ENCODE peak calls at places on chromosomes 12 and 14, in six cellular contexts. One of them, this sample, is unnamed.

GRCh38 chr14:95106966-95107365 is 50.4 kb downstream of the DICER1 start:
- DNase-seq in GM12891: no peak
- DNase-seq in HepG2: no peak
- DNase-seq in GM12878: no peak
- DNase-seq in H1: no peak
- DNase-seq in K562: no peak
- DNase-seq in this sample: no peak

GRCh38 chr12:2154050-2154449 is 101.3 kb downstream of the CACNA1C start:
- DNase-seq in GM12891: no peak
- DNase-seq in HepG2: no peak
- DNase-seq in GM12878: no peak
- DNase-seq in H1: no peak
- DNase-seq in K562: no peak
- DNase-seq in this sample: no peak

GRCh38 chr14:51262868-51263267 is 22.8 kb downstream of the TMX1 start:
- DNase-seq in GM12891: no peak
- DNase-seq in HepG2: no peak
- DNase-seq in GM12878: no peak
- DNase-seq in H1: no peak
- DNase-seq in K562: no peak
- DNase-seq in this sample: no peak

GRCh38 chr12:66708704-66709443 is 30.0 kb upstream of the GRIP1 start:
- DNase-seq in GM12891: no peak
- DNase-seq in HepG2: no peak
- DNase-seq in GM12878: no peak
- DNase-seq in H1: no peak
- DNase-seq in K562: no peak
- DNase-seq in this sample: no peak

GRCh38 chr12:64400041-64400440 is 4.2 kb upstream of the XPOT start:
- DNase-seq in GM12891: no peak
- DNase-seq in HepG2: no peak
- DNase-seq in GM12878: no peak
- DNase-seq in H1: no peak
- DNase-seq in K562: peak
- DNase-seq in this sample: no peak

GRCh38 chr12:88391556-88391955 is 188.7 kb downstream of the KITLG start:
- DNase-seq in GM12891: no peak
- DNase-seq in HepG2: no peak
- DNase-seq in GM12878: no peak
- DNase-seq in H1: no peak
- DNase-seq in K562: no peak
- DNase-seq in this sample: no peak

GRCh38 chr12:97426485-97427116 is 36.0 kb upstream of the RMST start:
- DNase-seq in GM12891: no peak
- DNase-seq in HepG2: no peak
- DNase-seq in GM12878: no peak
- DNase-seq in H1: peak
- DNase-seq in K562: no peak
- DNase-seq in this sample: no peak

GRCh38 chr14:102105369-102105768 is 18.5 kb upstream of the HSP90AA1 start:
- DNase-seq in GM12891: no peak
- DNase-seq in HepG2: no peak
- DNase-seq in GM12878: no peak
- DNase-seq in H1: no peak
- DNase-seq in K562: no peak
- DNase-seq in this sample: no peak

GRCh38 chr14:105879867-105880561 is 353.6 kb downstream of the TMEM121 start:
- DNase-seq in GM12891: no peak
- DNase-seq in HepG2: no peak
- DNase-seq in GM12878: no peak
- DNase-seq in H1: no peak
- DNase-seq in K562: no peak
- DNase-seq in this sample: no peak

GRCh38 chr12:108035372-108035771 is 93.7 kb upstream of the WSCD2 start:
- DNase-seq in GM12891: no peak
- DNase-seq in HepG2: no peak
- DNase-seq in GM12878: no peak
- DNase-seq in H1: no peak
- DNase-seq in K562: no peak
- DNase-seq in this sample: no peak

GRCh38 chr14:102499401-102500189 is 10.0 kb downstream of the ANKRD9 start:
- DNase-seq in GM12891: no peak
- DNase-seq in HepG2: no peak
- DNase-seq in GM12878: no peak
- DNase-seq in H1: no peak
- DNase-seq in K562: no peak
- DNase-seq in this sample: no peak

GRCh38 chr12:109387425-109388166 is 39.9 kb downstream of the MYO1H start:
- DNase-seq in GM12891: no peak
- DNase-seq in HepG2: peak
- DNase-seq in GM12878: no peak
- DNase-seq in H1: peak
- DNase-seq in K562: peak
- DNase-seq in this sample: no peak

GRCh38 chr12:128381961-128382360 is 115.0 kb downstream of the TMEM132C start:
- DNase-seq in GM12891: no peak
- DNase-seq in HepG2: no peak
- DNase-seq in GM12878: no peak
- DNase-seq in H1: no peak
- DNase-seq in K562: no peak
- DNase-seq in this sample: no peak

GRCh38 chr14:71988954-71989353 is 56.7 kb downstream of the RGS6 start:
- DNase-seq in GM12891: no peak
- DNase-seq in HepG2: no peak
- DNase-seq in GM12878: no peak
- DNase-seq in H1: no peak
- DNase-seq in K562: no peak
- DNase-seq in this sample: no peak

GRCh38 chr14:69587389-69587788 is 12.7 kb upstream of the CCDC177 start:
- DNase-seq in GM12891: no peak
- DNase-seq in HepG2: no peak
- DNase-seq in GM12878: no peak
- DNase-seq in H1: no peak
- DNase-seq in K562: no peak
- DNase-seq in this sample: no peak

GRCh38 chr14:103199141-103199540 is 75.9 kb downstream of the TNFAIP2 start:
- DNase-seq in GM12891: no peak
- DNase-seq in HepG2: no peak
- DNase-seq in GM12878: no peak
- DNase-seq in H1: no peak
- DNase-seq in K562: no peak
- DNase-seq in this sample: no peak

GRCh38 chr14:51787352-51787751 is 73.1 kb upstream of the GNG2 start:
- DNase-seq in GM12891: no peak
- DNase-seq in HepG2: no peak
- DNase-seq in GM12878: no peak
- DNase-seq in H1: no peak
- DNase-seq in K562: no peak
- DNase-seq in this sample: no peak

GRCh38 chr12:60335765-60336164 is 739.9 kb downstream of the SLC16A7 start:
- DNase-seq in GM12891: no peak
- DNase-seq in HepG2: no peak
- DNase-seq in GM12878: no peak
- DNase-seq in H1: no peak
- DNase-seq in K562: no peak
- DNase-seq in this sample: no peak

GRCh38 chr14:20262642-20263128 is 23.6 kb downstream of the OR11H4 start:
- DNase-seq in GM12891: no peak
- DNase-seq in HepG2: no peak
- DNase-seq in GM12878: peak
- DNase-seq in H1: no peak
- DNase-seq in K562: peak
- DNase-seq in this sample: no peak

GRCh38 chr12:117857632-117858274 is 111.0 kb downstream of the KSR2 start:
- DNase-seq in GM12891: peak
- DNase-seq in HepG2: peak
- DNase-seq in GM12878: peak
- DNase-seq in H1: peak
- DNase-seq in K562: peak
- DNase-seq in this sample: peak

GRCh38 chr12:64760808-64761573 is 1.8 kb upstream of the GNS start:
- DNase-seq in GM12891: no peak
- DNase-seq in HepG2: no peak
- DNase-seq in GM12878: no peak
- DNase-seq in H1: no peak
- DNase-seq in K562: no peak
- DNase-seq in this sample: no peak

GRCh38 chr12:130331146-130331545 is 6.5 kb upstream of the PIWIL1 start:
- DNase-seq in GM12891: no peak
- DNase-seq in HepG2: no peak
- DNase-seq in GM12878: no peak
- DNase-seq in H1: no peak
- DNase-seq in K562: no peak
- DNase-seq in this sample: no peak

GRCh38 chr14:22314183-22314820 is 274.7 kb downstream of the DAD1 start:
- DNase-seq in GM12891: peak
- DNase-seq in HepG2: peak
- DNase-seq in GM12878: peak
- DNase-seq in H1: no peak
- DNase-seq in K562: peak
- DNase-seq in this sample: peak

GRCh38 chr12:71746983-71747611 is 7.6 kb upstream of the RAB21 start:
- DNase-seq in GM12891: peak
- DNase-seq in HepG2: peak
- DNase-seq in GM12878: peak
- DNase-seq in H1: no peak
- DNase-seq in K562: peak
- DNase-seq in this sample: no peak

GRCh38 chr14:33279865-33280264 is 341.2 kb downstream of the NPAS3 start:
- DNase-seq in GM12891: no peak
- DNase-seq in HepG2: no peak
- DNase-seq in GM12878: no peak
- DNase-seq in H1: no peak
- DNase-seq in K562: peak
- DNase-seq in this sample: no peak

GRCh38 chr14:52222901-52223300 is 44.6 kb upstream of the PTGDR start:
- DNase-seq in GM12891: no peak
- DNase-seq in HepG2: no peak
- DNase-seq in GM12878: no peak
- DNase-seq in H1: no peak
- DNase-seq in K562: no peak
- DNase-seq in this sample: no peak

GRCh38 chr12:53046655-53047220 is 3.1 kb upstream of the TNS2 start:
- DNase-seq in GM12891: no peak
- DNase-seq in HepG2: peak
- DNase-seq in GM12878: no peak
- DNase-seq in H1: no peak
- DNase-seq in K562: no peak
- DNase-seq in this sample: peak
- TF ChIP-seq POLR2A in GM12891: no peak
- TF ChIP-seq POLR2A in HepG2: peak
- TF ChIP-seq POLR2A in GM12878: no peak
- TF ChIP-seq POLR2A in H1: no peak
- TF ChIP-seq POLR2A in K562: peak
- TF ChIP-seq POLR2A in this sample: no peak

DNA sequence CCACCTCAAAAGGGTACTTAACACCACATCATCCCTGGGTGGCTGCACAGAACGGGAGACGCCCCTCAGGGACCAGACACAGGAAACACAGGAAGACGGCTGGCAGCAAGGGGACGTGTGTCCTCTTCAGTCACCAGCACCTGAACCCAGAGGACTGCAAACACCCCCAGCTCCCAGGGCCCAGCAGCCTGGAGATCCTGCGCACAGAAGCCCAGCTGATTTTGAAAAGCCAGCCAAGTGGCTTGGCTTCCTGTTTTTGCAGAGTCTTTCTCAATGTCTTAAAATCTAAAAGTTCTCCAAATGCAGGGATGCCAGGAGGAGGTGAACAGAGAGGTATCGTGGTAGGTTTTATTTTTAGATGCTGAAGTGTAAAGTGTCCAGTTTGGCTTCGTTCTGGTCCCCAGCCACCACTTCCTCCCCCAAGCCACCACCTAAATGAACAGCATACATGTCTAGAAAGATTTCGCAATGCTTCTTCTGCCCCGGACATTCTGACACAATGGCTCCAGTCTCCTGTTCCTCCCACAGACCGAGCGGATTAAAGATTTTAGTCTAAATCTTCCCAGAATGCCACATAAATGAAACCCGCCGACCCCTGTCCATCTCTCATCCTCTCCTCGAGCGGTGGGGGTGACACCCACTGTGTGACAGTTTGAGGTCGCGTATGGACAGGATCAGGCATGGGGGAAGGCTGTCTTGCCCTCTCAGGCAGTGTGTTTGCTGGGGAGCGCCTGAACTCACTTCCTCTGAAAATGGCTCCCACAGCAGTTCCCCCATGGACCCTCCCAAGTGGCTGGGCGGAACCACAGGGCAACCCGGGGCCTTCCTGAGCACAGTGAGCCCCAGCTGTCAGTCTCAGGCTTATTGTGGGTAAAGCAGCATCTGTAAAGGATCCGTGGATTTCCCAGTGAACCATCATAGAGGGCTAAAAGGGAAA is 41.6 kb downstream of the ITPK1 start:
- DNase-seq in GM12891: no peak
- DNase-seq in HepG2: peak
- DNase-seq in GM12878: no peak
- DNase-seq in H1: no peak
- DNase-seq in K562: no peak
- DNase-seq in this sample: no peak
- TF ChIP-seq TAF1 in GM12891: peak
- TF ChIP-seq TAF1 in HepG2: no peak
- TF ChIP-seq TAF1 in GM12878: peak
- TF ChIP-seq TAF1 in H1: no peak
- TF ChIP-seq TAF1 in K562: no peak
- TF ChIP-seq TAF1 in this sample: no peak

DNA sequence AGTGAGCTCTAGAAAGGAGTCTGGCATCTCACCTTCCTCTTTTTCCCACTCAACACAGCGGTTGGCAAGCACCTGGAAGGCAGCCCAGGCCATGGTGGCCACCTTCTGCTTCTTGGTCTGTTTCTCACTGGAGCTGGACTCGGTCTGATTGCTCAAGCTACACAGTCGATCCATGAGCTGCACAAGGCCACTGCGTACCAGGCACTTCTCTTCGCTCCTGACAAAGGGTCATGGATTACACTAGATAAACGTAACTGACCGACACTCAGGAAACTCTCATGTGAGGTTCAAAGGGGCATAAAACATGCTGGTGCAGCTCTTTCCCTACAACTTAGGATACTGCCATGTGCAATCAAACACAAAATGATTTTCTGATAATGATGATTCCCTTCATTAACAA is 113.7 kb downstream of the TRAFD1 start:
- DNase-seq in GM12891: no peak
- DNase-seq in HepG2: peak
- DNase-seq in GM12878: no peak
- DNase-seq in H1: no peak
- DNase-seq in K562: no peak
- DNase-seq in this sample: no peak
- TF ChIP-seq POLR2A in GM12891: no peak
- TF ChIP-seq POLR2A in HepG2: no peak
- TF ChIP-seq POLR2A in GM12878: no peak
- TF ChIP-seq POLR2A in H1: no peak
- TF ChIP-seq POLR2A in K562: no peak
- TF ChIP-seq POLR2A in this sample: no peak

DNA sequence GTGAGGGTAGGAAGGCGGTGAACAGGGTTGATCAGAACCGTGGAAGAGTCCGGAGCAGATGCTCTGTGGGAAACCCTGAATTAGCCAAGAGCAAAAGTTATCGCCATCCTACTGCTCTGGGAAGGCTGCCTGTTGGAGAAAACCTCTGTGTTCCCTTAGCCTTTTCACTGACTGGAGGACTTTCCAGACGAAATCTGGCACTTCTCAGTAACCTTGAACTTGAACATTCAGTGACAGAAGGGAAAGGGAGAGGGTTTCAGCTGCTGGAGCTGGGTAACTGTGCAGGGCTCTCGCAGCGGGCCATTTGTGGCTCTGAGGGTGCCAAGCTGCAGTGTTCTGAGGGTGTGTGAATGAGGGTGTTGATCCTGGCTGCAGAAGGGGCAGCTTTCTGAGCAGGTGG is 23.4 kb downstream of the ETV6 start:
- DNase-seq in GM12891: no peak
- DNase-seq in HepG2: no peak
- DNase-seq in GM12878: no peak
- DNase-seq in H1: no peak
- DNase-seq in K562: no peak
- DNase-seq in this sample: no peak
- TF ChIP-seq TAF1 in GM12891: no peak
- TF ChIP-seq TAF1 in HepG2: no peak
- TF ChIP-seq TAF1 in GM12878: no peak
- TF ChIP-seq TAF1 in H1: no peak
- TF ChIP-seq TAF1 in K562: no peak
- TF ChIP-seq TAF1 in this sample: no peak

This sample was measured in GM12892.